ENCODE peak calls at places on chromosomes 12 and 14, in seven cellular contexts. One of them, this sample, is unnamed.

GRCh38 chr12:45671254-45671653 is 58.3 kb upstream of the ARID2 start:
- DNase-seq in adipocyte: peak; percentile 46
- DNase-seq in psoas muscle: no peak
- DNase-seq in adrenal gland: no peak
- DNase-seq in aorta: no peak
- DNase-seq in Peyer's patch: no peak
- DNase-seq in right cardiac atrium: no peak
- DNase-seq in this sample: no peak

GRCh38 chr12:109531411-109531810 is 41.9 kb downstream of the MMAB start:
- DNase-seq in adipocyte: no peak
- DNase-seq in psoas muscle: peak; percentile 6
- DNase-seq in adrenal gland: no peak
- DNase-seq in aorta: peak; percentile 43
- DNase-seq in Peyer's patch: no peak
- DNase-seq in right cardiac atrium: no peak
- DNase-seq in this sample: no peak

GRCh38 chr12:119883234-119883633 is 6.1 kb upstream of the CIT start:
- DNase-seq in adipocyte: no peak
- DNase-seq in psoas muscle: no peak
- DNase-seq in adrenal gland: no peak
- DNase-seq in aorta: no peak
- DNase-seq in Peyer's patch: no peak
- DNase-seq in right cardiac atrium: no peak
- DNase-seq in this sample: no peak

GRCh38 chr12:95796982-95797289 is 6.4 kb upstream of the NTN4 start:
- DNase-seq in adipocyte: no peak
- DNase-seq in psoas muscle: no peak
- DNase-seq in adrenal gland: no peak
- DNase-seq in aorta: no peak
- DNase-seq in Peyer's patch: no peak
- DNase-seq in right cardiac atrium: no peak
- DNase-seq in this sample: no peak

GRCh38 chr12:47802312-47802711 is 17.4 kb downstream of the HDAC7 start:
- DNase-seq in adipocyte: no peak
- DNase-seq in psoas muscle: no peak
- DNase-seq in adrenal gland: no peak
- DNase-seq in aorta: no peak
- DNase-seq in Peyer's patch: no peak
- DNase-seq in right cardiac atrium: peak; percentile 44
- DNase-seq in this sample: no peak

GRCh38 chr14:32939254-32940065 is 781 bp downstream of the NPAS3 start:
- DNase-seq in adipocyte: peak; percentile 87
- DNase-seq in psoas muscle: peak; percentile 84
- DNase-seq in adrenal gland: peak; percentile 85
- DNase-seq in aorta: peak; percentile 94
- DNase-seq in Peyer's patch: peak; percentile 30
- DNase-seq in right cardiac atrium: peak; percentile 93
- DNase-seq in this sample: peak; percentile 61

GRCh38 chr14:20614038-20614840 is 23.1 kb upstream of the RNASE12 start:
- DNase-seq in adipocyte: peak; percentile 22
- DNase-seq in psoas muscle: no peak
- DNase-seq in adrenal gland: no peak
- DNase-seq in aorta: no peak
- DNase-seq in Peyer's patch: no peak
- DNase-seq in right cardiac atrium: no peak
- DNase-seq in this sample: no peak

GRCh38 chr12:120469450-120470149 is at the start of gene SRSF9:
- DNase-seq in adipocyte: peak; percentile 99
- DNase-seq in psoas muscle: peak; percentile 98
- DNase-seq in adrenal gland: peak; percentile 95
- DNase-seq in aorta: peak; percentile 99
- DNase-seq in Peyer's patch: peak; percentile 94
- DNase-seq in right cardiac atrium: peak; percentile 99
- DNase-seq in this sample: peak; percentile 100

GRCh38 chr14:94132285-94132887 is 3.0 kb upstream of the IFI27L2 start:
- DNase-seq in adipocyte: peak; percentile 90
- DNase-seq in psoas muscle: no peak
- DNase-seq in adrenal gland: peak; percentile 41
- DNase-seq in aorta: no peak
- DNase-seq in Peyer's patch: peak; percentile 50
- DNase-seq in right cardiac atrium: no peak
- DNase-seq in this sample: no peak

GRCh38 chr12:123270380-123271181 is 1.1 kb downstream of the CDK2AP1 start:
- DNase-seq in adipocyte: peak; percentile 53
- DNase-seq in psoas muscle: peak; percentile 59
- DNase-seq in adrenal gland: peak; percentile 33
- DNase-seq in aorta: peak; percentile 79
- DNase-seq in Peyer's patch: no peak
- DNase-seq in right cardiac atrium: peak; percentile 81
- DNase-seq in this sample: peak; percentile 82

GRCh38 chr14:50963919-50964318 is 19.6 kb upstream of the PYGL start:
- DNase-seq in adipocyte: no peak
- DNase-seq in psoas muscle: no peak
- DNase-seq in adrenal gland: no peak
- DNase-seq in aorta: no peak
- DNase-seq in Peyer's patch: no peak
- DNase-seq in right cardiac atrium: no peak
- DNase-seq in this sample: no peak

GRCh38 chr12:30417697-30418231 is 277.9 kb downstream of the IPO8 start:
- DNase-seq in adipocyte: peak; percentile 31
- DNase-seq in psoas muscle: peak; percentile 61
- DNase-seq in adrenal gland: no peak
- DNase-seq in aorta: no peak
- DNase-seq in Peyer's patch: no peak
- DNase-seq in right cardiac atrium: no peak
- DNase-seq in this sample: no peak

GRCh38 chr12:109047081-109047805 is 5.1 kb upstream of the USP30 start:
- DNase-seq in adipocyte: no peak
- DNase-seq in psoas muscle: no peak
- DNase-seq in adrenal gland: no peak
- DNase-seq in aorta: no peak
- DNase-seq in Peyer's patch: no peak
- DNase-seq in right cardiac atrium: no peak
- DNase-seq in this sample: no peak

GRCh38 chr14:31127690-31128089 is 79.9 kb downstream of the HECTD1 start:
- DNase-seq in adipocyte: no peak
- DNase-seq in psoas muscle: no peak
- DNase-seq in adrenal gland: no peak
- DNase-seq in aorta: no peak
- DNase-seq in Peyer's patch: no peak
- DNase-seq in right cardiac atrium: no peak
- DNase-seq in this sample: no peak

GRCh38 chr12:28269851-28270250 is 79.6 kb downstream of the CCDC91 start:
- DNase-seq in adipocyte: no peak
- DNase-seq in psoas muscle: no peak
- DNase-seq in adrenal gland: no peak
- DNase-seq in aorta: no peak
- DNase-seq in Peyer's patch: no peak
- DNase-seq in right cardiac atrium: no peak
- DNase-seq in this sample: no peak

GRCh38 chr12:3225796-3226180 is 148.6 kb downstream of the TSPAN9 start:
- DNase-seq in adipocyte: peak; percentile 12
- DNase-seq in psoas muscle: no peak
- DNase-seq in adrenal gland: no peak
- DNase-seq in aorta: no peak
- DNase-seq in Peyer's patch: no peak
- DNase-seq in right cardiac atrium: peak; percentile 1
- DNase-seq in this sample: peak; percentile 17

GRCh38 chr14:98120831-98121464 is 1151.0 kb downstream of the BCL11B start:
- DNase-seq in adipocyte: no peak
- DNase-seq in psoas muscle: no peak
- DNase-seq in adrenal gland: no peak
- DNase-seq in aorta: no peak
- DNase-seq in Peyer's patch: no peak
- DNase-seq in right cardiac atrium: no peak
- DNase-seq in this sample: no peak

GRCh38 chr14:53187921-53188463 is 34.9 kb upstream of the DDHD1 start:
- DNase-seq in adipocyte: no peak
- DNase-seq in psoas muscle: no peak
- DNase-seq in adrenal gland: no peak
- DNase-seq in aorta: no peak
- DNase-seq in Peyer's patch: no peak
- DNase-seq in right cardiac atrium: no peak
- DNase-seq in this sample: no peak

GRCh38 chr14:39628087-39628486 is 195.9 kb upstream of the FBXO33 start:
- DNase-seq in adipocyte: no peak
- DNase-seq in psoas muscle: no peak
- DNase-seq in adrenal gland: no peak
- DNase-seq in aorta: no peak
- DNase-seq in Peyer's patch: no peak
- DNase-seq in right cardiac atrium: no peak
- DNase-seq in this sample: no peak
- H3K4me1 ChIP-seq in adipocyte: no peaks in the 10 kb centered on the region
- H3K4me1 ChIP-seq in psoas muscle: no peaks in the 10 kb centered on the region
- H3K4me1 ChIP-seq in adrenal gland: no peaks in the 10 kb centered on the region
- H3K4me1 ChIP-seq in aorta: no peaks in the 10 kb centered on the region
- H3K4me1 ChIP-seq in Peyer's patch: no peaks in the 10 kb centered on the region
- H3K4me1 ChIP-seq in right cardiac atrium: no peaks in the 10 kb centered on the region
- H3K4me1 ChIP-seq in this sample: no peaks in the 10 kb centered on the region

DNA sequence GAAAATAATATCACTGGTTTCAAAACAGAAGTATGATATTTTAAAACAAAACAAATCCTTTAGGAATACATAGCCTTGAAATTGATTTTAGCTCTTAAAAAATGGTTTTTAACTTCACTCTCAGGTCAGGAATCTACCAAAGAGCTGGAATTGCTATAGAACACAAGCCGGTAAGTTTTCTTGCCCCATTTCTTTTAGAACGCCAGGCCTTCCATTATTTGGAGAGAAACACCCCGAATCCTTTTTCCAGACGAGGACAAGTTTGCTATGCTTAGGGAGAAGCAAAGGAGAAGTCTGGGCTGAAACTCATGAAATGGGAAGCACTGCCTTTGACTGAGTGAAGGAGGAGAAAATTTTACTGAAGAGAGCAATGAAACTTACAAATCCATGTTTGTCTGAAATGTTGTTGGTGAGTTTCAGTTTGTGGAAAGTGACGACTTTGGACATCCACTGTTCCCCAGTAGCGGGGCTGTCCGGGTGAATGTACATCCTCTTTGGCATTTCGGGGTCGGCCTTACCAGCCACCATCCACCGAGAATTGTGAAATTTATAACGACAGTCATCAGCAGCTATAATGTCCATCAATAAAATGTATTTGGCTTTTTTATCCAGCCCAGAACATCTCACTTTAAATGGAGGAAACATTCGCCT is 3.4 kb downstream of the TBX3 start:
- DNase-seq in adipocyte: peak; percentile 48
- DNase-seq in psoas muscle: no peak
- DNase-seq in adrenal gland: no peak
- DNase-seq in aorta: no peak
- DNase-seq in Peyer's patch: no peak
- DNase-seq in right cardiac atrium: no peak
- DNase-seq in this sample: no peak
- H3K4me3 ChIP-seq in adipocyte: peak overlapping the region; percentile 98
- H3K4me3 ChIP-seq in psoas muscle: peak overlapping the region; percentile 78
- H3K4me3 ChIP-seq in adrenal gland: peak overlapping the region; percentile 74
- H3K4me3 ChIP-seq in aorta: no peak overlapping the region
- H3K4me3 ChIP-seq in Peyer's patch: peak overlapping the region; percentile 81
- H3K4me3 ChIP-seq in right cardiac atrium: peak overlapping the region; percentile 91
- H3K4me3 ChIP-seq in this sample: peak overlapping the region; percentile 49

GRCh38 chr14:99551034-99551922 is 52.7 kb downstream of the CCDC85C start:
- DNase-seq in adipocyte: no peak
- DNase-seq in psoas muscle: no peak
- DNase-seq in adrenal gland: no peak
- DNase-seq in aorta: no peak
- DNase-seq in Peyer's patch: no peak
- DNase-seq in right cardiac atrium: no peak
- DNase-seq in this sample: no peak

GRCh38 chr14:99548285-99548684 is 55.7 kb downstream of the CCDC85C start:
- DNase-seq in adipocyte: no peak
- DNase-seq in psoas muscle: no peak
- DNase-seq in adrenal gland: no peak
- DNase-seq in aorta: no peak
- DNase-seq in Peyer's patch: no peak
- DNase-seq in right cardiac atrium: no peak
- DNase-seq in this sample: no peak

GRCh38 chr14:99550387-99550992 is 53.5 kb downstream of the CCDC85C start:
- DNase-seq in adipocyte: no peak
- DNase-seq in psoas muscle: no peak
- DNase-seq in adrenal gland: no peak
- DNase-seq in aorta: no peak
- DNase-seq in Peyer's patch: no peak
- DNase-seq in right cardiac atrium: no peak
- DNase-seq in this sample: no peak

GRCh38 chr14:99549684-99550083 is 54.3 kb downstream of the CCDC85C start:
- DNase-seq in adipocyte: peak; percentile 47
- DNase-seq in psoas muscle: no peak
- DNase-seq in adrenal gland: no peak
- DNase-seq in aorta: no peak
- DNase-seq in Peyer's patch: no peak
- DNase-seq in right cardiac atrium: no peak
- DNase-seq in this sample: no peak

DNA sequence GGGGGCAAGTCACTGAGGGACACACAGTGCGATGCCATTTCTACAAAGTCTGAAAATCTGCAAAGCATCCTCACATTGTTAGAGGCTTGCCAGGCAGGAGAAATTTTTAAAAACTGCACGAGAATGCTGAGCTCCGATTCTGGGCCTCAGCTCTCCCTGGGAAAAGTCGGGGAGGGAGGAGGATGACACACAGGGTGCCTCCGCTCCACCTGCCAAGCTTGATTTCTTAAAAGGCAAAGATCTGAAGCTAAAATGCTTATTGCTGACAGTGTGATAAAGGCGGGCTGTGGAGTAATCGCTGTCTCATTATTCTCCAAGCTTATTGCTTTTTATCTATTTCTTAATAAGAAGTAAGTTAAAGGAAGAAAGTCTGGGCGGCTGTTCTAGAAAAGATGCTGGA is 55.1 kb downstream of the CCDC85C start:
- DNase-seq in adipocyte: no peak
- DNase-seq in psoas muscle: no peak
- DNase-seq in adrenal gland: peak; percentile 62
- DNase-seq in aorta: no peak
- DNase-seq in Peyer's patch: no peak
- DNase-seq in right cardiac atrium: no peak
- DNase-seq in this sample: no peak
- H3K4me1 ChIP-seq in adipocyte: peaks cover 3% of the 10 kb centered on the region
- H3K4me1 ChIP-seq in psoas muscle: no peaks in the 10 kb centered on the region
- H3K4me1 ChIP-seq in adrenal gland: peaks cover 64% of the 10 kb centered on the region
- H3K4me1 ChIP-seq in aorta: no peaks in the 10 kb centered on the region
- H3K4me1 ChIP-seq in Peyer's patch: no peaks in the 10 kb centered on the region
- H3K4me1 ChIP-seq in right cardiac atrium: peaks cover 9% of the 10 kb centered on the region
- H3K4me1 ChIP-seq in this sample: no peaks in the 10 kb centered on the region

DNA sequence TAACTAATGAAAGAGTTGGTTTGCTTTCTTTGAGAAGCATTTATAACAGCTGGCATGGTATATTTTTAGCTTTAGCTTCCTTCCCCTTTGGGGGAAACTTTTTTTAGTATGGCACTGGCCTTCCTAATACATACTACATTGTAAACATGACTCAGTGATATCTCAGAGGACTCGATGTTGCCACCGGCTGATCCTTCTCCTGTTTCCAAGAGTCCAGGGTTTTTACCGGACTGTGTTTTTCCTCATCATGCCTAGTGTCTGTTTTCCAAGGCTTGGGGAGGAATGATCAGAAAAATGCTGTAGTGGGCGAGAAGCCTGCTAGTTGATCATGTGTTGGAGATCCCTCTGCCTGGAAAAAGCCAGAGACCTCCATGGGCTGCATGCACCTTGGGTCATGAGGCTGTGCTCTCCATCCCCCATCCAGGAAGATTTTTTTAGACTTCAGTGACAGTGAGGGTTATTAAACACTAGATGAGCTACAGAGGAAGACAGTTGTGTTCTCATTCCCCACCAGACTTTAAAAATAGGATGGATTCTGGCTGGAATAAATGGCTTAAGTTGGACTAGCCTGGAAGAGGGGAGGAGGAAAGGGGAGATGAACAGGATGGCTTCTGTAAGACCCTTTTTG is 145.6 kb downstream of the SAMD4A start:
- DNase-seq in adipocyte: peak; percentile 49
- DNase-seq in psoas muscle: no peak
- DNase-seq in adrenal gland: no peak
- DNase-seq in aorta: no peak
- DNase-seq in Peyer's patch: no peak
- DNase-seq in right cardiac atrium: no peak
- DNase-seq in this sample: no peak
- H3K4me3 ChIP-seq in adipocyte: peak overlapping the region; percentile 59
- H3K4me3 ChIP-seq in psoas muscle: peak overlapping the region; percentile 29
- H3K4me3 ChIP-seq in adrenal gland: no peak overlapping the region
- H3K4me3 ChIP-seq in aorta: peak overlapping the region; percentile 15
- H3K4me3 ChIP-seq in Peyer's patch: no peak overlapping the region
- H3K4me3 ChIP-seq in right cardiac atrium: no peak overlapping the region
- H3K4me3 ChIP-seq in this sample: no peak overlapping the region